ENCODE peak calls at places on chromosomes 11 and 22, in eight cellular contexts. S, K, X, P, N, Z, Q and U are unnamed samples.

GRCh38 chr11:109783842-109784241 is 309.4 kb upstream of the ZC3H12C start:
- DNase-seq in S (no peak), Q (no peak), K (peak; percentile 25), N (no peak), P (peak; percentile 10), X (peak; percentile 7), Z (no peak), U (no peak)

GRCh38 chr11:14346303-14346702 is 12.7 kb downstream of the RRAS2 start:
- DNase-seq in N (no peak), X (no peak), Q (no peak), P (no peak), K (no peak), S (no peak), Z (no peak), U (no peak)

GRCh38 chr11:30092518-30092917 is 75.7 kb upstream of the KCNA4 start:
- DNase-seq in Z (no peak), Q (no peak), S (no peak), P (no peak), X (no peak), N (no peak), K (no peak), U (no peak)

GRCh38 chr11:34548278-34548677 is 34.7 kb upstream of the ELF5 start:
- DNase-seq in K (no peak), Q (no peak), Z (no peak), S (no peak), P (no peak), X (no peak), N (no peak), U (no peak)

GRCh38 chr11:81007046-81007445 is 1566.2 kb upstream of the TENM4 start:
- DNase-seq in X (no peak), N (no peak), Q (no peak), S (no peak), K (no peak), P (peak; percentile 0), Z (no peak), U (no peak)

GRCh38 chr11:94424011-94424410 is 22.8 kb upstream of the GPR83 start:
- DNase-seq in S (no peak), K (no peak), X (no peak), P (no peak), Z (no peak), N (no peak), Q (no peak), U (no peak)

GRCh38 chr11:67521924-67522323 is 1.3 kb downstream of the CABP2 start:
- DNase-seq in Q (no peak), X (no peak), S (no peak), K (no peak), N (no peak), Z (no peak), P (no peak), U (no peak)

GRCh38 chr11:6646040-6646439 is 9.6 kb downstream of the DCHS1 start:
- DNase-seq in P (peak; percentile 77), X (no peak), Z (no peak), Q (peak; percentile 65), S (no peak), K (no peak), N (no peak), U (no peak)

GRCh38 chr22:23267225-23268043 is 87.1 kb downstream of the BCR start:
- DNase-seq in P (no peak), Q (no peak), N (no peak), Z (no peak), S (no peak), K (no peak), X (no peak), U (no peak)

GRCh38 chr22:28183078-28183870 is 264.2 kb upstream of the PITPNB start:
- DNase-seq in Q (no peak), N (no peak), S (peak; percentile 53), X (no peak), Z (no peak), P (peak; percentile 36), K (no peak), U (no peak)

GRCh38 chr22:29639096-29639495 is 35.7 kb downstream of the NF2 start:
- DNase-seq in S (no peak), Z (no peak), P (no peak), K (no peak), Q (no peak), X (no peak), N (no peak), U (no peak)

GRCh38 chr11:115699733-115700132 is 195.5 kb upstream of the CADM1 start:
- DNase-seq in S (no peak), N (no peak), K (no peak), P (no peak), X (no peak), Z (no peak), Q (no peak), U (no peak)

GRCh38 chr11:119684361-119685072 is 44.5 kb downstream of the NECTIN1 start:
- DNase-seq in S (no peak), X (no peak), P (peak; percentile 71), N (no peak), Q (peak; percentile 44), Z (peak; percentile 10), K (no peak), U (no peak)

GRCh38 chr22:29758068-29758622 is 8.7 kb downstream of the ZMAT5 start:
- DNase-seq in X (no peak), K (peak; percentile 36), Q (no peak), Z (no peak), N (no peak), S (no peak), P (no peak), U (no peak)

GRCh38 chr11:120882237-120882636 is 141.7 kb upstream of the TBCEL start:
- DNase-seq in Q (no peak), P (no peak), K (no peak), Z (no peak), S (no peak), N (no peak), X (no peak), U (no peak)

GRCh38 chr11:45927684-45928413 is 5.4 kb downstream of the LARGE2 start:
- DNase-seq in P (no peak), N (no peak), K (no peak), X (no peak), Z (no peak), Q (no peak), S (no peak), U (peak; percentile 24)

GRCh38 chr11:67274768-67275605 is 8.7 kb downstream of the GRK2 start:
- DNase-seq in K (no peak), X (no peak), Z (no peak), P (no peak), Q (no peak), N (no peak), S (no peak), U (no peak)

GRCh38 chr11:116962108-116962507 is 124.7 kb upstream of the APOA1 start:
- DNase-seq in P (no peak), Z (no peak), X (no peak), S (no peak), N (no peak), K (no peak), Q (peak; percentile 24), U (no peak)

GRCh38 chr11:10893713-10894112 is 35.9 kb upstream of the ZBED5 start:
- DNase-seq in K (no peak), N (no peak), X (no peak), P (no peak), Z (peak; percentile 90), Q (peak; percentile 41), S (no peak), U (no peak)

GRCh38 chr11:17505146-17505545 is 28.5 kb upstream of the ABCC8 start:
- DNase-seq in Z (no peak), P (no peak), N (no peak), Q (no peak), X (no peak), K (no peak), S (no peak), U (no peak)

GRCh38 chr11:116454020-116454645 is 318.7 kb downstream of the BUD13 start:
- DNase-seq in N (no peak), Q (peak; percentile 11), X (no peak), P (peak; percentile 81), K (peak; percentile 60), S (no peak), Z (peak; percentile 22), U (peak; percentile 80)

GRCh38 chr11:115197433-115197832 is 306.8 kb downstream of the CADM1 start:
- DNase-seq in S (no peak), N (no peak), K (no peak), Q (no peak), X (no peak), Z (no peak), P (no peak), U (no peak)

GRCh38 chr11:113153847-113154246 is 160.5 kb upstream of the TTC12 start:
- DNase-seq in P (no peak), X (no peak), K (no peak), Q (no peak), S (no peak), Z (no peak), N (no peak), U (no peak)

GRCh38 chr11:64247729-64248531 is 1.2 kb upstream of the PPP1R14B start:
- DNase-seq in N (no peak), X (no peak), S (no peak), Q (no peak), P (no peak), K (no peak), Z (no peak), U (no peak)

GRCh38 chr22:42909363-42910058 is 52.4 kb upstream of the ARFGAP3 start:
- DNase-seq in P (no peak), Q (no peak), N (no peak), Z (no peak), K (no peak), S (no peak), X (no peak), U (no peak)

GRCh38 chr11:75198278-75198948 is 42.2 kb upstream of the TPBGL start:
- DNase-seq in P (no peak), Q (no peak), Z (no peak), N (no peak), S (peak; percentile 71), K (no peak), X (peak; percentile 7), U (no peak)

GRCh38 chr11:89321401-89321800 is 143.7 kb downstream of the TYR start:
- DNase-seq in X (no peak), K (no peak), Q (no peak), N (no peak), P (peak; percentile 49), Z (no peak), S (no peak), U (no peak)

GRCh38 chr11:129446572-129446971 is 70.9 kb downstream of the BARX2 start:
- DNase-seq in Z (no peak), S (no peak), K (no peak), P (no peak), N (no peak), X (no peak), Q (no peak), U (no peak)

GRCh38 chr22:29306830-29307657 is 594 bp downstream of the GAS2L1 start:
- DNase-seq in X (no peak), P (peak; percentile 80), S (peak; percentile 64), K (peak; percentile 95), Z (peak; percentile 64), Q (peak; percentile 43), N (no peak), U (peak; percentile 80)

GRCh38 chr22:28171713-28172112 is 252.7 kb upstream of the PITPNB start:
- DNase-seq in Q (no peak), K (no peak), P (no peak), N (no peak), X (no peak), S (no peak), Z (no peak), U (no peak)

GRCh38 chr11:130624946-130625345 is 176.5 kb downstream of the ADAMTS15 start:
- DNase-seq in S (no peak), K (no peak), N (no peak), P (no peak), X (no peak), Q (no peak), Z (no peak), U (no peak)

GRCh38 chr22:39242809-39243442 is 1.9 kb downstream of the PDGFB start:
- DNase-seq in K (peak; percentile 53), N (no peak), X (no peak), P (no peak), Z (no peak), S (peak; percentile 29), Q (no peak), U (peak; percentile 67)

GRCh38 chr11:34926101-34926830 is 9.8 kb downstream of the PDHX start:
- DNase-seq in K (peak; percentile 54), X (no peak), S (peak; percentile 23), N (no peak), Q (peak; percentile 50), P (peak; percentile 71), Z (peak; percentile 53), U (no peak)

GRCh38 chr11:71215372-71215965 is 36.9 kb downstream of the SHANK2 start:
- DNase-seq in P (no peak), N (no peak), Q (no peak), X (no peak), Z (no peak), S (no peak), K (no peak), U (no peak)